ENCODE peak calls at places on chromosomes 5 and 9, in eight cellular contexts. One of them, this sample, is unnamed.
A peak's percentile ranks its signal among the peaks of the same experiment; 100 is the strongest.

GRCh38 chr9:123399803-123400378 is 43.9 kb downstream of the CRB2 start:
- DNase-seq in activated CD8-positive, alpha-beta T cell treated with anti-CD3 and anti-CD28 coated beads for 36 hours: peak; percentile 56
- DNase-seq in AG10803: no peak
- DNase-seq in osteocyte: no peak
- DNase-seq in GM12865: peak; percentile 28
- DNase-seq in heart left ventricle: no peak
- DNase-seq in GM06990: no peak
- DNase-seq in progenitor cell of endocrine pancreas: no peak
- DNase-seq in this sample: no peak

GRCh38 chr5:9888517-9888916 is 258.4 kb upstream of the TAS2R1 start:
- DNase-seq in AG10803: peak; percentile 76
- DNase-seq in progenitor cell of endocrine pancreas: no peak
- DNase-seq in GM06990: no peak
- DNase-seq in GM12865: no peak
- DNase-seq in osteocyte: no peak
- DNase-seq in activated CD8-positive, alpha-beta T cell treated with anti-CD3 and anti-CD28 coated beads for 36 hours: no peak
- DNase-seq in heart left ventricle: no peak
- DNase-seq in this sample: peak; percentile 69

GRCh38 chr9:137278061-137278912 is 761 bp downstream of the TOR4A start:
- DNase-seq in AG10803: no peak
- DNase-seq in heart left ventricle: peak; percentile 53
- DNase-seq in GM12865: peak; percentile 47
- DNase-seq in osteocyte: no peak
- DNase-seq in GM06990: peak; percentile 39
- DNase-seq in progenitor cell of endocrine pancreas: no peak
- DNase-seq in activated CD8-positive, alpha-beta T cell treated with anti-CD3 and anti-CD28 coated beads for 36 hours: no peak
- DNase-seq in this sample: no peak

GRCh38 chr9:706606-707451 is 134.7 kb upstream of the DMRT1 start:
- DNase-seq in heart left ventricle: peak; percentile 62
- DNase-seq in activated CD8-positive, alpha-beta T cell treated with anti-CD3 and anti-CD28 coated beads for 36 hours: peak; percentile 61
- DNase-seq in GM06990: no peak
- DNase-seq in progenitor cell of endocrine pancreas: peak; percentile 20
- DNase-seq in osteocyte: peak; percentile 84
- DNase-seq in GM12865: no peak
- DNase-seq in AG10803: peak; percentile 75
- DNase-seq in this sample: peak; percentile 64

GRCh38 chr9:122941560-122942234 is 877 bp downstream of the RABGAP1 start:
- DNase-seq in heart left ventricle: no peak
- DNase-seq in activated CD8-positive, alpha-beta T cell treated with anti-CD3 and anti-CD28 coated beads for 36 hours: peak; percentile 6
- DNase-seq in GM06990: no peak
- DNase-seq in progenitor cell of endocrine pancreas: no peak
- DNase-seq in GM12865: no peak
- DNase-seq in AG10803: peak; percentile 73
- DNase-seq in osteocyte: no peak
- DNase-seq in this sample: peak; percentile 67

GRCh38 chr9:99046068-99046467 is 58.8 kb upstream of the TGFBR1 start:
- DNase-seq in progenitor cell of endocrine pancreas: no peak
- DNase-seq in AG10803: no peak
- DNase-seq in GM12865: no peak
- DNase-seq in activated CD8-positive, alpha-beta T cell treated with anti-CD3 and anti-CD28 coated beads for 36 hours: no peak
- DNase-seq in GM06990: no peak
- DNase-seq in osteocyte: no peak
- DNase-seq in heart left ventricle: no peak
- DNase-seq in this sample: no peak

GRCh38 chr9:138075961-138076649 is 198.5 kb downstream of the CACNA1B start:
- DNase-seq in GM12865: no peak
- DNase-seq in osteocyte: peak; percentile 75
- DNase-seq in activated CD8-positive, alpha-beta T cell treated with anti-CD3 and anti-CD28 coated beads for 36 hours: no peak
- DNase-seq in progenitor cell of endocrine pancreas: no peak
- DNase-seq in heart left ventricle: no peak
- DNase-seq in AG10803: no peak
- DNase-seq in GM06990: no peak
- DNase-seq in this sample: no peak

GRCh38 chr5:137718611-137719010 is 17.3 kb downstream of the KLHL3 start:
- DNase-seq in GM06990: no peak
- DNase-seq in heart left ventricle: no peak
- DNase-seq in activated CD8-positive, alpha-beta T cell treated with anti-CD3 and anti-CD28 coated beads for 36 hours: no peak
- DNase-seq in progenitor cell of endocrine pancreas: no peak
- DNase-seq in GM12865: no peak
- DNase-seq in osteocyte: no peak
- DNase-seq in AG10803: no peak
- DNase-seq in this sample: no peak

GRCh38 chr5:82115858-82116257 is 144.0 kb downstream of the ATG10 start:
- DNase-seq in GM12865: no peak
- DNase-seq in AG10803: no peak
- DNase-seq in heart left ventricle: no peak
- DNase-seq in GM06990: no peak
- DNase-seq in progenitor cell of endocrine pancreas: no peak
- DNase-seq in osteocyte: no peak
- DNase-seq in activated CD8-positive, alpha-beta T cell treated with anti-CD3 and anti-CD28 coated beads for 36 hours: no peak
- DNase-seq in this sample: no peak

GRCh38 chr9:113563856-113564514 is 100.5 kb downstream of the RGS3 start:
- DNase-seq in heart left ventricle: no peak
- DNase-seq in activated CD8-positive, alpha-beta T cell treated with anti-CD3 and anti-CD28 coated beads for 36 hours: no peak
- DNase-seq in GM12865: no peak
- DNase-seq in GM06990: no peak
- DNase-seq in progenitor cell of endocrine pancreas: no peak
- DNase-seq in osteocyte: no peak
- DNase-seq in AG10803: no peak
- DNase-seq in this sample: no peak

GRCh38 chr9:81981881-81982280 is 6.7 kb upstream of the SPATA31D1 start:
- DNase-seq in heart left ventricle: no peak
- DNase-seq in GM06990: no peak
- DNase-seq in AG10803: no peak
- DNase-seq in activated CD8-positive, alpha-beta T cell treated with anti-CD3 and anti-CD28 coated beads for 36 hours: no peak
- DNase-seq in GM12865: peak; percentile 22
- DNase-seq in osteocyte: no peak
- DNase-seq in progenitor cell of endocrine pancreas: no peak
- DNase-seq in this sample: no peak

GRCh38 chr9:81980568-81980967 is 8.0 kb upstream of the SPATA31D1 start:
- DNase-seq in heart left ventricle: no peak
- DNase-seq in GM06990: no peak
- DNase-seq in activated CD8-positive, alpha-beta T cell treated with anti-CD3 and anti-CD28 coated beads for 36 hours: no peak
- DNase-seq in AG10803: peak; percentile 48
- DNase-seq in progenitor cell of endocrine pancreas: no peak
- DNase-seq in osteocyte: no peak
- DNase-seq in GM12865: no peak
- DNase-seq in this sample: peak; percentile 54

GRCh38 chr9:81989700-81990099 is 1.1 kb downstream of the SPATA31D1 start:
- DNase-seq in progenitor cell of endocrine pancreas: no peak
- DNase-seq in heart left ventricle: no peak
- DNase-seq in osteocyte: no peak
- DNase-seq in AG10803: no peak
- DNase-seq in GM12865: no peak
- DNase-seq in activated CD8-positive, alpha-beta T cell treated with anti-CD3 and anti-CD28 coated beads for 36 hours: no peak
- DNase-seq in GM06990: no peak
- DNase-seq in this sample: no peak

GRCh38 chr9:81986051-81986450 is 2.5 kb upstream of the SPATA31D1 start:
- DNase-seq in osteocyte: no peak
- DNase-seq in heart left ventricle: no peak
- DNase-seq in GM12865: no peak
- DNase-seq in AG10803: no peak
- DNase-seq in GM06990: no peak
- DNase-seq in progenitor cell of endocrine pancreas: no peak
- DNase-seq in activated CD8-positive, alpha-beta T cell treated with anti-CD3 and anti-CD28 coated beads for 36 hours: no peak
- DNase-seq in this sample: no peak

DNA sequence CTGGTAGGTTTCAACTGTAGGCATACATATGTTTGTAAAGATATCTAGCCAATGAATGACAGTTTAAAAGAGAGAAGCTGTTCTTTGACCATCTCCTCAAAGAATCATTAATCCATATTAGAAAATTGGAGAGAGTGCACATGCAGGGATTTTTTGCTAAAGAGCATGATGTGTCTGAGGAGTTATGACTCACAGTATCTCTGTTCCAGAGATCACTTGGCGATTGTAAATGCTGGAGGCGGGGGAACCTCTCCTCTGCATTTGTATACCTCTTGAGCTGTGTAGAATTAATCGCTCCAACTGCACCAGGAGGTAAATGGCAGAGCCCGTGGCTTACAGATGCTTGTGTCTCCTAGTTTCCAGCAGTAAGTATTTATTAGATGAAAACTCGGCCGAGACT is 3.7 kb upstream of the SPATA31D1 start:
- DNase-seq in osteocyte: no peak
- DNase-seq in AG10803: no peak
- DNase-seq in heart left ventricle: no peak
- DNase-seq in GM06990: no peak
- DNase-seq in progenitor cell of endocrine pancreas: no peak
- DNase-seq in GM12865: no peak
- DNase-seq in activated CD8-positive, alpha-beta T cell treated with anti-CD3 and anti-CD28 coated beads for 36 hours: no peak
- DNase-seq in this sample: peak; percentile 52
- TF ChIP-seq CTCF in osteocyte: no peak
- TF ChIP-seq CTCF in AG10803: no peak
- TF ChIP-seq CTCF in heart left ventricle: no peak
- TF ChIP-seq CTCF in GM06990: no peak
- TF ChIP-seq CTCF in progenitor cell of endocrine pancreas: no peak
- TF ChIP-seq CTCF in GM12865: no peak
- TF ChIP-seq CTCF in activated CD8-positive, alpha-beta T cell treated with anti-CD3 and anti-CD28 coated beads for 36 hours: no peak
- TF ChIP-seq CTCF in this sample: no peak

GRCh38 chr5:108711898-108712297 is 35.8 kb upstream of the FER start:
- DNase-seq in GM06990: no peak
- DNase-seq in progenitor cell of endocrine pancreas: no peak
- DNase-seq in AG10803: no peak
- DNase-seq in GM12865: no peak
- DNase-seq in activated CD8-positive, alpha-beta T cell treated with anti-CD3 and anti-CD28 coated beads for 36 hours: no peak
- DNase-seq in heart left ventricle: no peak
- DNase-seq in osteocyte: no peak
- DNase-seq in this sample: no peak

GRCh38 chr5:108720416-108720815 is 27.3 kb upstream of the FER start:
- DNase-seq in heart left ventricle: no peak
- DNase-seq in GM12865: peak; percentile 80
- DNase-seq in activated CD8-positive, alpha-beta T cell treated with anti-CD3 and anti-CD28 coated beads for 36 hours: peak; percentile 7
- DNase-seq in osteocyte: no peak
- DNase-seq in AG10803: peak; percentile 17
- DNase-seq in progenitor cell of endocrine pancreas: no peak
- DNase-seq in GM06990: peak; percentile 59
- DNase-seq in this sample: peak; percentile 70

GRCh38 chr5:108715408-108715807 is 32.3 kb upstream of the FER start:
- DNase-seq in AG10803: no peak
- DNase-seq in progenitor cell of endocrine pancreas: no peak
- DNase-seq in GM06990: no peak
- DNase-seq in activated CD8-positive, alpha-beta T cell treated with anti-CD3 and anti-CD28 coated beads for 36 hours: no peak
- DNase-seq in heart left ventricle: no peak
- DNase-seq in osteocyte: no peak
- DNase-seq in GM12865: no peak
- DNase-seq in this sample: no peak
- TF ChIP-seq CTCF in AG10803: no peak
- TF ChIP-seq CTCF in progenitor cell of endocrine pancreas: no peak
- TF ChIP-seq CTCF in GM06990: no peak
- TF ChIP-seq CTCF in activated CD8-positive, alpha-beta T cell treated with anti-CD3 and anti-CD28 coated beads for 36 hours: no peak
- TF ChIP-seq CTCF in heart left ventricle: no peak
- TF ChIP-seq CTCF in osteocyte: no peak
- TF ChIP-seq CTCF in GM12865: no peak
- TF ChIP-seq CTCF in this sample: no peak

GRCh38 chr5:66769030-66769733 is 173.0 kb downstream of the MAST4 start:
- DNase-seq in GM12865: no peak
- DNase-seq in progenitor cell of endocrine pancreas: no peak
- DNase-seq in AG10803: no peak
- DNase-seq in osteocyte: no peak
- DNase-seq in activated CD8-positive, alpha-beta T cell treated with anti-CD3 and anti-CD28 coated beads for 36 hours: no peak
- DNase-seq in GM06990: no peak
- DNase-seq in heart left ventricle: no peak
- DNase-seq in this sample: no peak

DNA sequence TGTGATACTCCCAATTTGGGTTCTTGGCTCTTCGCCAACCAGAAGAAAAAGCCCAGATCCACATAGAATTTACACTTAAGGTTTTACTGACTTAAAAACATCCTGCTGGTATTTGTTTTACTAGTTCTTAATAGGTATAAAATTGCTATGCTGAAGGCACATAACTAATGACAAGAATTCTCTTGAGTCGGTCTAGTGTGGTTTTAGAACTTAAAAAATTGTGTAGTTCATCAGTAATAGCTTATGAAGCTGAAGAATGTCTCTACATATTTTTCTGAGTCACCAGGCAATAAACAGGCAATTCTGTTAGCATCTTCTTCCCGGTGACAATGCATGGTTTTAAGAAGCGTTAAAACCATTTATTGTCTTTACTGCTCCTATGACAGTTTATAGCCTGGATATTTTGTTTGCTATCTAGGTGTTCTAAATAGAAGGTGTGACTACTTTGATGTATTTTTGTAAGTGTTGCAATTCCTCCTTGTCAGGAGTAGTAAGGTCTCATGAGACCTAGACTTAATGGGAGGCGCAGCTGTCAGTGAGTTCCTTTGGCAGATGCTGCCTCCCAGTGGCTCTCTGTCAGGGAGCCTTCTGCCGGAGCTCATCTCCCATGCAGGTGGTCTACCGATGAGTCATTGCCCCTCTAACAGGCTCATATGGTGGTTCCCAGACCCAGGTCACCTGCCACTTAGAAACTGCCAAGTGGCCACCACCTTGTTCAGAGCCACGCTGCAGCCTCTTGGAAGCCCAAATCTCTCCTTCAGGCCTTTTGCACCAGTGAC is 173.8 kb downstream of the MAST4 start:
- DNase-seq in GM06990: no peak
- DNase-seq in osteocyte: no peak
- DNase-seq in progenitor cell of endocrine pancreas: no peak
- DNase-seq in heart left ventricle: peak; percentile 34
- DNase-seq in activated CD8-positive, alpha-beta T cell treated with anti-CD3 and anti-CD28 coated beads for 36 hours: peak; percentile 9
- DNase-seq in GM12865: peak; percentile 7
- DNase-seq in AG10803: no peak
- DNase-seq in this sample: peak; percentile 8
- TF ChIP-seq CTCF in GM06990: peak; percentile 33
- TF ChIP-seq CTCF in osteocyte: peak; percentile 34
- TF ChIP-seq CTCF in progenitor cell of endocrine pancreas: no peak
- TF ChIP-seq CTCF in heart left ventricle: peak; percentile 60
- TF ChIP-seq CTCF in activated CD8-positive, alpha-beta T cell treated with anti-CD3 and anti-CD28 coated beads for 36 hours: no peak
- TF ChIP-seq CTCF in GM12865: peak; percentile 13
- TF ChIP-seq CTCF in AG10803: peak; percentile 32
- TF ChIP-seq CTCF in this sample: peak; percentile 23

GRCh38 chr9:3446313-3446712 is 79.5 kb downstream of the RFX3 start:
- DNase-seq in GM06990: no peak
- DNase-seq in heart left ventricle: no peak
- DNase-seq in progenitor cell of endocrine pancreas: no peak
- DNase-seq in GM12865: no peak
- DNase-seq in activated CD8-positive, alpha-beta T cell treated with anti-CD3 and anti-CD28 coated beads for 36 hours: no peak
- DNase-seq in osteocyte: no peak
- DNase-seq in AG10803: peak; percentile 6
- DNase-seq in this sample: peak; percentile 21
- TF ChIP-seq CTCF in GM06990: no peak
- TF ChIP-seq CTCF in heart left ventricle: no peak
- TF ChIP-seq CTCF in progenitor cell of endocrine pancreas: no peak
- TF ChIP-seq CTCF in GM12865: no peak
- TF ChIP-seq CTCF in activated CD8-positive, alpha-beta T cell treated with anti-CD3 and anti-CD28 coated beads for 36 hours: no peak
- TF ChIP-seq CTCF in osteocyte: no peak
- TF ChIP-seq CTCF in AG10803: no peak
- TF ChIP-seq CTCF in this sample: no peak